ENCODE peak calls at places on chromosomes 1 and 21, in five cellular contexts. One of them, this sample, is unnamed. For H3K36me3, the result is how much of the 10 kb centered on the place peaks cover.

GRCh38 chr1:231626951-231627614 is 493 bp downstream of the DISC1 start:
- DNase-seq in left ventricle myocardium inferior: peak
- DNase-seq in adrenal gland: peak
- DNase-seq in body of pancreas: peak
- DNase-seq in colonic mucosa: peak
- DNase-seq in this sample: peak

GRCh38 chr1:31920986-31921385 is 17.2 kb downstream of the PTP4A2 start:
- DNase-seq in adrenal gland: no peak
- DNase-seq in left ventricle myocardium inferior: no peak
- DNase-seq in body of pancreas: no peak
- DNase-seq in colonic mucosa: no peak
- DNase-seq in this sample: no peak

GRCh38 chr21:45524756-45525152 is 17.5 kb downstream of the SLC19A1 start:
- DNase-seq in adrenal gland: no peak
- DNase-seq in body of pancreas: no peak
- DNase-seq in left ventricle myocardium inferior: no peak
- DNase-seq in colonic mucosa: no peak
- DNase-seq in this sample: no peak

GRCh38 chr1:114745351-114745750 is 12.4 kb downstream of the CSDE1 start:
- DNase-seq in body of pancreas: no peak
- DNase-seq in colonic mucosa: no peak
- DNase-seq in adrenal gland: no peak
- DNase-seq in left ventricle myocardium inferior: no peak
- DNase-seq in this sample: no peak

GRCh38 chr1:107966550-107966949 is 1.6 kb upstream of the VAV3 start:
- DNase-seq in adrenal gland: no peak
- DNase-seq in body of pancreas: no peak
- DNase-seq in colonic mucosa: no peak
- DNase-seq in left ventricle myocardium inferior: no peak
- DNase-seq in this sample: no peak

GRCh38 chr1:65423884-65424655 is 3.6 kb downstream of the LEPR start:
- DNase-seq in left ventricle myocardium inferior: no peak
- DNase-seq in colonic mucosa: no peak
- DNase-seq in adrenal gland: peak
- DNase-seq in body of pancreas: no peak
- DNase-seq in this sample: no peak

GRCh38 chr1:70819785-70820184 is 227.8 kb downstream of the PTGER3 start:
- DNase-seq in body of pancreas: no peak
- DNase-seq in colonic mucosa: no peak
- DNase-seq in adrenal gland: no peak
- DNase-seq in left ventricle myocardium inferior: no peak
- DNase-seq in this sample: no peak

GRCh38 chr21:29238967-29239289 is 59.8 kb upstream of the BACH1 start:
- DNase-seq in colonic mucosa: no peak
- DNase-seq in left ventricle myocardium inferior: no peak
- DNase-seq in body of pancreas: no peak
- DNase-seq in adrenal gland: no peak
- DNase-seq in this sample: no peak

GRCh38 chr1:187469836-187470235 is 641.1 kb downstream of the PLA2G4A start:
- DNase-seq in left ventricle myocardium inferior: no peak
- DNase-seq in colonic mucosa: no peak
- DNase-seq in body of pancreas: no peak
- DNase-seq in adrenal gland: no peak
- DNase-seq in this sample: no peak

GRCh38 chr1:64623750-64624445 is 121.0 kb upstream of the RAVER2 start:
- DNase-seq in body of pancreas: peak
- DNase-seq in adrenal gland: peak
- DNase-seq in colonic mucosa: no peak
- DNase-seq in left ventricle myocardium inferior: no peak
- DNase-seq in this sample: no peak

GRCh38 chr1:31366796-31367195 is 6.1 kb downstream of the FABP3 start:
- DNase-seq in colonic mucosa: no peak
- DNase-seq in left ventricle myocardium inferior: no peak
- DNase-seq in adrenal gland: no peak
- DNase-seq in body of pancreas: no peak
- DNase-seq in this sample: no peak

GRCh38 chr1:209674957-209675566 is at the start of gene G0S2:
- DNase-seq in adrenal gland: peak
- DNase-seq in body of pancreas: peak
- DNase-seq in colonic mucosa: peak
- DNase-seq in left ventricle myocardium inferior: peak
- DNase-seq in this sample: peak

GRCh38 chr1:62395291-62395690 is 41.6 kb upstream of the USP1 start:
- DNase-seq in left ventricle myocardium inferior: no peak
- DNase-seq in colonic mucosa: no peak
- DNase-seq in adrenal gland: no peak
- DNase-seq in body of pancreas: no peak
- DNase-seq in this sample: no peak

GRCh38 chr1:208757846-208758245 is 513.7 kb upstream of the PLXNA2 start:
- DNase-seq in colonic mucosa: no peak
- DNase-seq in adrenal gland: no peak
- DNase-seq in left ventricle myocardium inferior: no peak
- DNase-seq in body of pancreas: no peak
- DNase-seq in this sample: no peak

GRCh38 chr1:29687601-29688244 is 451.4 kb downstream of the PTPRU start:
- DNase-seq in body of pancreas: no peak
- DNase-seq in adrenal gland: no peak
- DNase-seq in colonic mucosa: no peak
- DNase-seq in left ventricle myocardium inferior: no peak
- DNase-seq in this sample: no peak

DNA sequence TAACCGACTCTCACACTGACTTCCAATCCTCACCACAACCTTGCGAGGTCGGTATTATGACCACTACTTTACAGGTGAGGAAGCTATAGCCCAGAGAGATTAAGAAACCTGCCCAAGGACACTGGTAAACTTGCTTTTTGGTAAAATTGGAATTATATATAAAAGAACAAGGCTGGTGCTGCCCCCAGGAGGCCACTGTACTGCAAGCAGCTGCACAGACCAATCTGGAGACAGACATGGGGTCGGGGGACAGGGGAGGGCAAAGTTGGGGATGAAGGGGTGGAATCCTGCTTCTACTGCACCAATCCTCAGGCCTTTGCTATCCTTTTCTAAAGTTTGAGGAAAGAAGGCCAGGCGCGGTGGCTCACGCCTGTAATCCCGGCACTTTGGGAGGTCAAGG is 280.8 kb downstream of the SPATA17 start:
- DNase-seq in adrenal gland: no peak
- DNase-seq in body of pancreas: no peak
- DNase-seq in left ventricle myocardium inferior: no peak
- DNase-seq in colonic mucosa: no peak
- DNase-seq in this sample: no peak
- TF ChIP-seq CTCF in adrenal gland: no peak
- TF ChIP-seq CTCF in body of pancreas: no peak
- TF ChIP-seq CTCF in left ventricle myocardium inferior: no peak
- TF ChIP-seq CTCF in colonic mucosa: no peak
- TF ChIP-seq CTCF in this sample: no peak

DNA sequence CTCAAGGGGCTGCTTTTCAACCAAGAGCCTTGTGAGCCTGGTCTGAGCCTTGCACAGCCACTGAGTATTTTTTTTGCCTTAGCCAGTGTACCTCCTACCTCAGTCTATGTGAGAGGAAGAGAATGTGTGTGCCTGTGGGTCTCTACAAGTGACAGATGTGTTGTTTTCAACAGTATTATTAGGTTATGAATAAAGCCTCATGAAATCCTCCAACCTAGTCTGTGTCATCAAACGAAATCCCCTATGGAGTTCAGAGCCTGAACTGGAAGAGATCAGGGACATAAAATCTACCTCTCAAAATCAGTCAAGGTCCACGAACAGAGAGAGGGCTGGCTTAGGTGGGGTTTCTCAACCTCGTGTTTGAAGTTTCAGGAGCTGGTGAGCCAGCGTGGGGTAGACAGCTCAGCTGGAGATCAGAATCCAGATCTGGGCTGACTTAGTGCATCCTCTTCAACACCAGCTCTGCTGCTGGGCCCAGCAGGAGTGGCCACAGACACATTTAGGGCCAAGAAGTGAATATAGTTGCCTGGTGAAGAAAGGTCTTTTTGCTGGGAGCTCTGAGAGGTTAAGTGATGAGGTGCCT is 8.2 kb downstream of the XKR8 start:
- DNase-seq in colonic mucosa: no peak
- DNase-seq in body of pancreas: no peak
- DNase-seq in adrenal gland: no peak
- DNase-seq in left ventricle myocardium inferior: no peak
- DNase-seq in this sample: no peak
- H3K36me3 ChIP-seq in colonic mucosa: under half
- H3K36me3 ChIP-seq in body of pancreas: under half
- H3K36me3 ChIP-seq in adrenal gland: under half
- H3K36me3 ChIP-seq in left ventricle myocardium inferior: under half
- H3K36me3 ChIP-seq in this sample: under half

GRCh38 chr1:150366416-150367296 is 2.7 kb downstream of the RPRD2 start:
- DNase-seq in body of pancreas: no peak
- DNase-seq in adrenal gland: peak
- DNase-seq in left ventricle myocardium inferior: no peak
- DNase-seq in colonic mucosa: no peak
- DNase-seq in this sample: no peak
- H3K27ac ChIP-seq in body of pancreas: no peak
- H3K27ac ChIP-seq in adrenal gland: peak
- H3K27ac ChIP-seq in left ventricle myocardium inferior: peak
- H3K27ac ChIP-seq in colonic mucosa: peak
- H3K27ac ChIP-seq in this sample: peak

DNA sequence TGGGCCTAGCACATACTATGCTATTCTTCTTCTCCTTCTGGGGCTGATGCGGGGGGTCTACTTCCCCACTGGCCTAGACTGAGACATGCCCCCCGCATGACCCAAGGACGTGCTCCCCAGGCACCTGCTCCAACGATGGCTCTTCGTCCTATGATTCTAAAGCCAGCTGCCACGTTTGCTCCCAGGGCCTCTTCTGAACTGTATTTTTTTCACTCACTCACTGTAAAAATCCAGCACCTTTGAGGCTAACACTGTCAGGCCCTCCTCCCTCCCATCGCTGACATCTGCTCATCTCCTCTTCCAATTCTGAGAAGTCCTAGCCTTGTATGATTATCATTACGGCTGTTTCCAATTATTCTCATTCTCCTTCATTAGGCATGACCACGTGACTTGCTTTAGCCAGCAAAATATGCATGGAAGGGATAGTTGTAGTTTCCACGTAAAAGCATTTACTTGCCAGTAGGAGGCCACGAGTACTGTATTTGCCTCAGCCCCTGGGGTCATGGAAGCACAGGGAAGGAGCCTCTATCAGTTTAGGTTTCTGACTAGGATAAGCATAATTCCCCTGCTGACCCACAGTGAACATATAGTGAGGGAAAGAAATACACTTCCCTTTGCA is 19.1 kb upstream of the EDN2 start:
- DNase-seq in colonic mucosa: no peak
- DNase-seq in body of pancreas: no peak
- DNase-seq in adrenal gland: no peak
- DNase-seq in left ventricle myocardium inferior: no peak
- DNase-seq in this sample: no peak
- TF ChIP-seq CTCF in colonic mucosa: no peak
- TF ChIP-seq CTCF in body of pancreas: no peak
- TF ChIP-seq CTCF in adrenal gland: no peak
- TF ChIP-seq CTCF in left ventricle myocardium inferior: no peak
- TF ChIP-seq CTCF in this sample: no peak

DNA sequence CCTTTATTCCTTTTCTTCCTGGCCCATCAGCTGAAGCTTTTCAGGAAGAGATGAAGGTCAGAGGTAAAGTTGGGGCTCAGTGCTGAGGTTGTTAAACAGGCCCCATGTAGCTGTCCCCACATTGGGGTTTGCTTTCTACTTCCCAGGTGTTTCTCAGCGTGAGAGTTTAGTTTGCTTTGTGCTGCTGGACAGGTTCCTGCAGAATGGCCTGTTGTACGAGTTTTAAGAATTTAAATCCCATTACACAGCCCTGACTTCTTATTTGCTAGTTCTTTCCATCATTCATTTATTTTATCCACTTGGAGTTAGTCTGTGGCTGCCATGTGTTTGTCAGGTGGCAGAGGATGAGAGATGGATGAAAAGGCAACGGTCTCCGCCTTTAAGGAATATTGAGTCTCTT is 19.2 kb downstream of the CTPS1 start:
- DNase-seq in adrenal gland: no peak
- DNase-seq in left ventricle myocardium inferior: no peak
- DNase-seq in colonic mucosa: no peak
- DNase-seq in body of pancreas: no peak
- DNase-seq in this sample: no peak
- H3K36me3 ChIP-seq in adrenal gland: under half
- H3K36me3 ChIP-seq in left ventricle myocardium inferior: half or more
- H3K36me3 ChIP-seq in colonic mucosa: under half
- H3K36me3 ChIP-seq in body of pancreas: under half
- H3K36me3 ChIP-seq in this sample: under half